ENCODE peak calls at places on chromosomes 1 and 21, in five cellular contexts. S is psoas muscle, Q is sigmoid colon, P is tibial nerve, H is AG04450. F is an unnamed sample.

GRCh38 chr1:10494754-10495474 is 20.2 kb downstream of the PEX14 start:
- DNase-seq in S (peak; percentile 74), Q (peak; percentile 79), P (peak; percentile 37), H (no peak), F (no peak)

GRCh38 chr1:77976433-77977076 is 2.3 kb downstream of the FUBP1 start:
- DNase-seq in S (no peak), Q (no peak), P (no peak), H (no peak), F (no peak)

GRCh38 chr1:10253755-10254154 is 43.4 kb downstream of the KIF1B start:
- DNase-seq in S (no peak), Q (peak; percentile 65), P (no peak), H (peak; percentile 63), F (peak; percentile 67)

GRCh38 chr1:8871539-8871935 is 6.9 kb downstream of the ENO1 start:
- DNase-seq in S (no peak), Q (no peak), P (no peak), H (no peak), F (no peak)

GRCh38 chr21:43864313-43864805 is 664 bp upstream of the AGPAT3 start:
- DNase-seq in S (peak; percentile 48), Q (peak; percentile 70), P (no peak), H (no peak), F (no peak)

GRCh38 chr1:209527993-209528392 is 55.5 kb upstream of the CAMK1G start:
- DNase-seq in S (no peak), Q (no peak), P (no peak), H (no peak), F (no peak)

GRCh38 chr1:228168563-228169270 is 3.1 kb downstream of the IBA57 start:
- DNase-seq in S (no peak), Q (no peak), P (no peak), H (no peak), F (no peak)

GRCh38 chr21:41443562-41443961 is 17.5 kb downstream of the MX1 start:
- DNase-seq in S (no peak), Q (no peak), P (no peak), H (no peak), F (no peak)

GRCh38 chr1:174999216-174999925 is 376 bp upstream of the CACYBP start:
- DNase-seq in S (peak; percentile 97), Q (peak; percentile 99), P (peak; percentile 97), H (peak; percentile 99), F (peak; percentile 99)

GRCh38 chr1:8424539-8425116 is 106.7 kb downstream of the SLC45A1 start:
- DNase-seq in S (peak; percentile 58), Q (peak; percentile 77), P (no peak), H (no peak), F (peak; percentile 78)

GRCh38 chr1:81414417-81415087 is 386.2 kb upstream of the ADGRL2 start:
- DNase-seq in S (peak; percentile 58), Q (peak; percentile 83), P (peak; percentile 52), H (no peak), F (no peak)

DNA sequence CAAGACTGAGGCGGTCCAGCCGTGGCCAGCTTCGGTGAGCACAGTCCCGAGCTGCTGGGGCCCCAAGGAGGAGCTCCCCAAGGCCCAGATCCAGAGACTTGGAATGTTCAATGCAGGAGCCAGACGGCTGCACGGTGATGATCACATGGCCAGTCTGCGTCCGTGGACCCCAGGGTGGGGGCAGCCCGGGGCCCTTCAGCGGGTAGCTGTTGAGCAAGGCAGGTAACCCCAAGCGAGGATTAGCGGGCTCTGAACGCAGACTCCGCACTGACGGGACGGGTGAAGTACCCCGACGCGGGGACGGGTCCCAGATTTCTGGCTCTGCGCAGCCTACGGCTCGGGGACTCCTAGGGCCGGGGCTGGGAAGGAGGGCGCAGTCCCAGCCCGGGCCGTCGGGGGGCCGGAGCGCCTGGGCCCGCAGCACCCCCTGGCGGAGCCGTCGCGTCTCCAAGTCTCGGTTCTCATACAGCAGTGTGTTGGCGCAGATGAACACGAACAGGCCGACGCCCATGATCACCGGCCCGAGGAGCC is 2.7 kb downstream of the TMEM200B start:
- DNase-seq in S (peak; percentile 50), Q (peak; percentile 83), P (no peak), H (no peak), F (no peak)
- H3K4me3 ChIP-seq in S (peak overlapping the region; percentile 77), Q (peak overlapping the region; percentile 75), P (no peak overlapping the region), H (no peak overlapping the region), F (peak overlapping the region; percentile 83)

GRCh38 chr1:179031855-179032513 is 6.3 kb downstream of the FAM20B start:
- DNase-seq in S (no peak), Q (no peak), P (no peak), H (no peak), F (no peak)
- H3K4me3 ChIP-seq in S (peak overlapping the region; percentile 19), Q (no peak overlapping the region), P (no peak overlapping the region), H (no peak overlapping the region), F (no peak overlapping the region)

GRCh38 chr1:170537798-170538503 is 6.0 kb downstream of the GORAB start:
- DNase-seq in S (no peak), Q (no peak), P (no peak), H (no peak), F (no peak)
- H3K4me3 ChIP-seq in S (no peak overlapping the region), Q (no peak overlapping the region), P (no peak overlapping the region), H (no peak overlapping the region), F (no peak overlapping the region)

GRCh38 chr1:36321119-36321951 is 2.1 kb downstream of the EVA1B start:
- DNase-seq in S (peak; percentile 84), Q (peak; percentile 93), P (peak; percentile 73), H (peak; percentile 80), F (no peak)

GRCh38 chr1:36320767-36321118 is 2.7 kb downstream of the EVA1B start:
- DNase-seq in S (no peak), Q (no peak), P (no peak), H (no peak), F (no peak)

GRCh38 chr1:36322786-36323635 is 434 bp downstream of the EVA1B start:
- DNase-seq in S (peak; percentile 60), Q (peak; percentile 83), P (peak; percentile 24), H (no peak), F (no peak)

GRCh38 chr1:36322085-36322785 is 1.2 kb downstream of the EVA1B start:
- DNase-seq in S (no peak), Q (peak; percentile 75), P (no peak), H (no peak), F (no peak)

GRCh38 chr1:36320291-36320758 is 3.1 kb downstream of the EVA1B start:
- DNase-seq in S (no peak), Q (no peak), P (no peak), H (no peak), F (no peak)
- H3K4me3 ChIP-seq in S (peak overlapping the region; percentile 68), Q (peak overlapping the region; percentile 43), P (peak overlapping the region; percentile 66), H (no peak overlapping the region), F (peak overlapping the region; percentile 75)